ENCODE peak calls at places on chromosomes 6 and 20, in four cellular contexts. H, L, K and W are unnamed samples.

GRCh38 chr20:42656130-42656529 is 533.6 kb downstream of the PTPRT start:
- DNase-seq in H (no peak), L (no peak), K (no peak), W (no peak)

GRCh38 chr20:6693178-6693807 is 74.2 kb upstream of the BMP2 start:
- DNase-seq in H (no peak), L (no peak), K (no peak), W (no peak)

GRCh38 chr6:127436578-127437110 is 22.5 kb downstream of the KIAA0408 start:
- DNase-seq in H (no peak), L (no peak), K (peak), W (no peak)

GRCh38 chr6:33779305-33779704 is 9.6 kb downstream of the LEMD2 start:
- DNase-seq in H (no peak), L (peak), K (peak), W (no peak)

GRCh38 chr20:44532248-44532980 is 10.5 kb upstream of the SERINC3 start:
- DNase-seq in H (no peak), L (no peak), K (no peak), W (no peak)

GRCh38 chr6:136341967-136342366 is 52.3 kb upstream of the BCLAF1 start:
- DNase-seq in H (no peak), L (no peak), K (no peak), W (no peak)

GRCh38 chr6:89966250-89966588 is 72.0 kb downstream of the GJA10 start:
- DNase-seq in H (no peak), L (no peak), K (peak), W (no peak)

GRCh38 chr6:1580109-1580508 is 29.6 kb upstream of the FOXC1 start:
- DNase-seq in H (no peak), L (no peak), K (no peak), W (no peak)

GRCh38 chr20:59039233-59039632 is 3.4 kb downstream of the PRELID3B start:
- DNase-seq in H (no peak), L (no peak), K (no peak), W (no peak)

GRCh38 chr6:155381856-155382690 is 67.8 kb upstream of the TFB1M start:
- DNase-seq in H (no peak), L (no peak), K (no peak), W (no peak)

GRCh38 chr20:44772636-44773035 is 27.0 kb downstream of the KCNK15 start:
- DNase-seq in H (no peak), L (no peak), K (no peak), W (no peak)

GRCh38 chr6:136549359-136550044 is 720 bp downstream of the MAP7 start:
- DNase-seq in H (no peak), L (peak), K (peak), W (peak)

GRCh38 chr20:59459586-59459985 is 144.8 kb upstream of the PHACTR3 start:
- DNase-seq in H (no peak), L (no peak), K (no peak), W (no peak)

GRCh38 chr6:37868447-37868825 is 48.9 kb downstream of the ZFAND3 start:
- DNase-seq in H (no peak), L (no peak), K (no peak), W (no peak)

GRCh38 chr6:159098636-159099106 is 53.9 kb upstream of the TAGAP start:
- DNase-seq in H (no peak), L (no peak), K (no peak), W (no peak)

GRCh38 chr6:77461796-77462195 is 1.5 kb downstream of the HTR1B start:
- DNase-seq in H (no peak), L (no peak), K (no peak), W (no peak)

GRCh38 chr20:36754656-36755222 is 8.8 kb upstream of the NDRG3 start:
- DNase-seq in H (peak), L (peak), K (peak), W (peak)

GRCh38 chr6:53805725-53806124 is 10.9 kb downstream of the LRRC1 start:
- DNase-seq in H (no peak), L (no peak), K (no peak), W (no peak)

GRCh38 chr20:63483834-63484233 is 11.4 kb upstream of the KCNQ2 start:
- DNase-seq in H (no peak), L (no peak), K (peak), W (peak)

GRCh38 chr20:61954276-61955021 is 111.2 kb downstream of the TAF4 start:
- DNase-seq in H (no peak), L (peak), K (no peak), W (no peak)

GRCh38 chr6:124924333-124924759 is 37.9 kb upstream of the RNF217 start:
- DNase-seq in H (no peak), L (no peak), K (no peak), W (no peak)

GRCh38 chr6:111002350-111002749 is 20.5 kb downstream of the RPF2 start:
- DNase-seq in H (no peak), L (no peak), K (no peak), W (no peak)
- TF ChIP-seq FOXJ3 in H (no peak), L (no peak), K (no peak), W (no peak)

GRCh38 chr6:69868252-69868804 is 2.0 kb downstream of the COL19A1 start:
- DNase-seq in H (no peak), L (no peak), K (no peak), W (no peak)
- TF ChIP-seq FOXJ3 in H (no peak), L (no peak), K (no peak), W (no peak)

GRCh38 chr20:57442160-57442887 is 51.1 kb downstream of the RBM38 start:
- DNase-seq in H (no peak), L (no peak), K (no peak), W (no peak)

GRCh38 chr20:57439993-57440392 is 48.8 kb downstream of the RBM38 start:
- DNase-seq in H (no peak), L (no peak), K (no peak), W (no peak)

GRCh38 chr20:57441510-57442154 is 50.4 kb downstream of the RBM38 start:
- DNase-seq in H (no peak), L (no peak), K (no peak), W (no peak)

GRCh38 chr20:57439432-57439831 is 48.2 kb downstream of the RBM38 start:
- DNase-seq in H (no peak), L (no peak), K (no peak), W (no peak)

DNA sequence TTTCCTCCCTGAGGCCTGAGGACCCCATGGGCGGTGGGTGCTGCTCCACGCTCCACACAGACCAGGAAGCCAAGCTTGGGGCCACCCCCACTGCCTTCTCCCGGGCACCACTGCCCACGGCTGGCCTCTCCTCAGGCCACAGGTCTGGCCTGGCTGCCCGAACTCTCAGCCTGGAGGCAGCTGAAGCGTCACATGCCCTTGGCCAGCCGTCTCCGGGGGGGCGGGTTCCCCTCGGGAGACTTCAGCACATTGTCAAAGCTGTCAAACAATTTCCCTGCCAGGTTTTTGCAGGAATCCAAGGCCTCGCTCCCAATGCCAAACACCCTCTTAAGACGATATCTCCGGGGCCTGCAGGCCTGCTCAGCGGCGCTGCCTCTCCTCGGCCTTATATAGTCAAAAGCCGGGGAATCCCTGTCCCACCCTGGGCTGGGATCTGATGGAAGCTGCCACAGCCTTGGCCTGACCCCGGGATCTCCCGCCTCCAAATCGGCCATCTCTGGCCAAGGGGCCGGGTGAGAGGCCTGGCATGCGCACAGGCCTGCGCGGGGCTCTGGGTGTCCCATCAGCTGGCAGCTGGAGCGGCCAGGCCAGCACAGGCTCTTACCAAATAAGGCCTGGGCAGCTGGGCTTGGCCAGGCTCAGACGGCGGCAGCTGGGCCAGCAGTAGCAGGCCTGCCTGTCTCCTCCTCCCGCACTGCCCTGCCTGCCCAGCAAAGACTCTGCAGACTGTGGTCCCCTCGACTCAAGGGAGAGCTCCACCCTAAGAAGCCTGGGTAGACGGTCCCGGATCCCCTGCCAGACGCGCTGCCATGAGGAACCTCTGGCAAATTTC is 49.7 kb downstream of the RBM38 start:
- DNase-seq in H (no peak), L (no peak), K (peak), W (peak)
- TF ChIP-seq FOXJ3 in H (no peak), L (no peak), K (no peak), W (no peak)

GRCh38 chr6:97726378-97726777 is 443.4 kb upstream of the MMS22L start:
- DNase-seq in H (no peak), L (no peak), K (peak), W (peak)
- TF ChIP-seq FOXJ3 in H (no peak), L (no peak), K (no peak), W (no peak)

GRCh38 chr20:53706511-53707031 is 112.9 kb upstream of the ZNF217 start:
- DNase-seq in H (no peak), L (no peak), K (no peak), W (no peak)

GRCh38 chr20:53706008-53706481 is 112.4 kb upstream of the ZNF217 start:
- DNase-seq in H (no peak), L (no peak), K (no peak), W (no peak)

GRCh38 chr20:53707341-53708102 is 113.9 kb upstream of the ZNF217 start:
- DNase-seq in H (no peak), L (no peak), K (no peak), W (no peak)

GRCh38 chr20:53711333-53712211 is 117.9 kb upstream of the ZNF217 start:
- DNase-seq in H (peak), L (no peak), K (no peak), W (no peak)

GRCh38 chr20:53708129-53708968 is 114.7 kb upstream of the ZNF217 start:
- DNase-seq in H (no peak), L (no peak), K (no peak), W (no peak)
- TF ChIP-seq FOXJ3 in H (no peak), L (no peak), K (no peak), W (no peak)

DNA sequence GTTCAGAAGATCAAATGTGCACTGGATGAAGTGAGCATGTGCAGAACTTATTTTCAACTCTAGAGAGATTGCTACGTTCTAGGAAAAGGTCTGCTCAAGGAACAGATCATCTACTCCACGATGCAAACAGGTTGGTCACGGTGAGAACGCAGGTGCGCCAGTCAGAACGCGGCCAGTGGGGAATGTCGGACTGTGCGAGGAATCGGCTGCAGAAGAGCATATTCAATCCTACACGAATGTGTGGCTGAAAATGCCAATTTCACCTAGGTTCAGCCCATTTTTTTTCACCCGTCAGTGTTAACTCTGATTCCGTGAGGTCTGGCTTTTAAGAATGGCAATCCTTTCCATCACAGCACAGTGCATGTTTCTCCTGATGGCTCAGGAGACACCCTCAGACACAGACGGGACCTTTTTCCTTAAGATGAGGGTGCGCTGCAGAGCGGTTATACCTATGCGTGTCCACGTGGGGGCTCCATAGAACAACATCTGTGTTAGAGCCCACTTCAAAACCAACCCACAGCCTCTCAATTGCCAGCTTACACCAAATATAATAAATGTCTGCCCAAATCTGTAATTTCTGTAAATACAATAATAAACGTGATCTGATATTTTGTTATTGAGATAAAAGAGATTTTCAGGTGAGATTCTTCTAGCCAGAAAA is 250.4 kb downstream of the FOXA2 start:
- DNase-seq in H (peak), L (peak), K (peak), W (peak)
- TF ChIP-seq FOXJ3 in H (no peak), L (no peak), K (no peak), W (no peak)

DNA sequence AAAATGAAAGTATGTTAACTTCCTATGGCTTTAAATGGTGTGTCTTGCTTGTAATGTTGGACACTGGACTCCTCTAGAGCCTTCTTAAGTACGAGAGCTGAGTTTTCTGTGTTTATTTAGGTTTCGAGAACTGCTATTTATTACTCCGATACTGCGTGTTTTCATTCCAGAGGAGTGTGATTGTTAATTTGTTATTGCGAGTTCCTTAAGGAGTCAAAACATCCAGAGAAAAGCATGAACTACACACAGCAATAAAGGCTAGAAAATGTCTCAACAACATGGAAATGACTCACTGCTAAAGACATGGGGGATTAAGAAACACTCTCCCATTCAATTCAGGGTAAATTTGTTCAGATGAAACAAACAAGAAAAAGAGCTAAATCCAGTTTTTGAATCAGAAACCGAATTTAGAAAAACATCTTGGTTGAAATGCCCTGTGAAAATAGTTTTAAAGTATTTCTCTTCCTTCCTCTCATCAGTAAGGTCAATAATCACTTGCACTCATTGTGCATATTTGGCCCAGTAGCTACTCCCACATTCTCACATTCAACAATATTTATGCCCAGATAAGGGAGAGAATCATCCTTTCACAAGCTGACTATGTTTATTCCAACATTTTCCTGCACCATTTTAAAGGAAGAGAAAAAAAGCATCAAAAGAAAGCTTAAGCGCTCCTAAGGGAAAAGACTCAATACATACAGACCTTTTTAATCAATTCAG is 36.0 kb downstream of the ATXN1 start:
- DNase-seq in H (no peak), L (no peak), K (no peak), W (no peak)
- TF ChIP-seq FOXJ3 in H (no peak), L (no peak), K (no peak), W (no peak)

DNA sequence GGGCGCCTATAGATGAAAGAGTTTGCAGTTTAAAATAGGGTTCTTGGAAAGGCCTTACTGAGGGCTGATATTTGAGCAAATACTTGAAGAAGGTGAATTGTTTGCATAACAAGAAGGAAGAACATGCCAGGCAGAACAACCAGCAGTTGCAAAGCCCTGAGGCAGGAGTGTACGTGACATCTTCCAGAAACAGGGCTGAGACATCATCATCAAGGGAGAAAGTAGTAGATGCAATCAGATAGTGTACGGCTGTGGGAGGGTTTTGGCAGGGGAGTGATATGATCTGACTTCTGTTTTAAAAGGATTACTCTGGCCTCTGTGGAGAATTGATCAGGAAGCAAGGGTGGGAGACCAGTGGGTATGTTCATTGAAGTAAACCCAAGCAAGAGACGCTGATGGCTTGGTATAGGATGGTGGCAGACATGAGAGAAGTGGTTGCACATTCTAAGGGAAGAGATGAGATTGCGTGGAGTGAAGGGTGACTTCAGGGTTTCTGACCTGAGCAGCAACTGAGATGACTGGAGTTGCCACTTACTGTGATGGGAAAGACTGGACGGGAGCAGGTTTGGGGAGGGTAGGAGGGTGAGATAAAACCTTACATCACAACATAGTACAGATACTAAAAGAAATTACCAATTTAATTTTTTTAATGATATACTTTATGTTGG is 28.8 kb downstream of the RIOK1 start:
- DNase-seq in H (no peak), L (no peak), K (peak), W (no peak)
- TF ChIP-seq FOXJ3 in H (no peak), L (no peak), K (no peak), W (no peak)

DNA sequence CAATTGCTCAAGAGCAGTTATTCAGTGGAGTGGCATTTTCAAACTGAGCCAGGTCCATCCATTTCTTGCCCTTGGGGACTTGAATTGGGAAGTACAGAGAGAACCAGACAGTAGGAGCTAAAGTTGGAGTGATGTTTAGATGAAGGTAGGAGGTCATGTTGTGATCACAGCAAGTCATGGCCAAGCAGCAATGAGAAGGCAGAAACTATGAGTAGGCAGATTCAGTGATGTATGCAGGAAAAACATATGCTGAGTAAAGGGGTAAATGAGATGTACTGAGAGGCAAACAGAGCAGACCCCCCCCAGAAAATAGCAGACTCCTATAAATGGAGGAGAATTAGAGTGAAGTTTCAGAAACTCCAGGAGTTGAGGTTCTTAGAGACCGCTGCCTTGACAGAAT is 95.8 kb downstream of the PERP start:
- DNase-seq in H (no peak), L (no peak), K (no peak), W (no peak)
- TF ChIP-seq FOXJ3 in H (no peak), L (no peak), K (no peak), W (no peak)